ENCODE peak calls at places on chromosome 15, in five cellular contexts. X, E, J, G and D are unnamed samples.

GRCh38 chr15:82538961-82539689 is 1.1 kb downstream of the RPS17 start:
- DNase-seq in X (no peak), E (no peak), J (no peak), G (no peak), D (no peak)

GRCh38 chr15:91941871-91942270 is 88.4 kb downstream of the SLCO3A1 start:
- DNase-seq in X (no peak), E (no peak), J (no peak), G (no peak), D (no peak)

GRCh38 chr15:93311620-93312019 is 222.6 kb upstream of the RGMA start:
- DNase-seq in X (no peak), E (no peak), J (no peak), G (no peak), D (no peak)

GRCh38 chr15:61654918-61655317 is 405.3 kb downstream of the VPS13C start:
- DNase-seq in X (no peak), E (no peak), J (no peak), G (no peak), D (no peak)

GRCh38 chr15:60548101-60548500 is 69.2 kb upstream of the ICE2 start:
- DNase-seq in X (no peak), E (peak; percentile 85), J (no peak), G (no peak), D (no peak)

GRCh38 chr15:80660114-80660513 is 35.0 kb upstream of the ABHD17C start:
- DNase-seq in X (no peak), E (no peak), J (peak; percentile 39), G (no peak), D (no peak)

GRCh38 chr15:25179673-25180511 is 225.1 kb downstream of the SNRPN start:
- DNase-seq in X (no peak), E (no peak), J (peak; percentile 20), G (peak; percentile 53), D (no peak)

GRCh38 chr15:91940466-91941381 is 87.2 kb downstream of the SLCO3A1 start:
- DNase-seq in X (no peak), E (no peak), J (no peak), G (no peak), D (no peak)

GRCh38 chr15:22952826-22953579 is 27.2 kb downstream of the CYFIP1 start:
- DNase-seq in X (peak; percentile 27), E (no peak), J (no peak), G (peak; percentile 63), D (no peak)

GRCh38 chr15:90291679-90292356 is 26.3 kb downstream of the NGRN start:
- DNase-seq in X (no peak), E (no peak), J (peak; percentile 58), G (no peak), D (no peak)

DNA sequence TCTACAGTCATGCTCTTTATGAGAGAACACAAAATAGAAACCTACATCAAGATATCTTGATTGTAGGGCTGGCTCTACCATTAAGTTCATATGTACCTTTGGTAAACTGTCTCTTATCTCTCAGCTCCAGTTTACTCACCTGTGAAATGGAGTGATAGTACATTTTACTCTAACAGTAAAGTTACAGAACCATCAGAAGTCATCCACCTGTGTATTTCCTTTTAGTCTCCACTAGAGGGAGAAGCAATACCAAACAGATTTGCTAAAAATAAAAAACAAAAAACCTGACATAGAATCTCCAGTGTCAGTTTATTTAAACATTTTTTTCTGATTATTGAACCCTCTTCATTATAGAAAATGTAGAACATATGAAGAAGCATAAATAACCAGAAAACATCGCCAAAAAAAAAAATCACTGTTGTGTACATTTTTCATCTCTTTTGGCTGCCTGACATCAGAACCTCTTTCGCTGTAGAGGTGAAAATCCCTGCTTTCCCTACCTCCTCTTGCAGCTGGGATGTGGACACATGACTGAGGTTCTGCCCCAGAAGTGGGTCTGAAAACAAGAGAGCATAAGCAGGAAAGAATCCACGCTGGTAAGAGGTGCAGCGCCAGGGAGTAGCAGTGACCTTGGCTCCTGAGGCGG is 48.7 kb upstream of the WDR72 start:
- DNase-seq in X (no peak), E (no peak), J (no peak), G (no peak), D (no peak)
- TF ChIP-seq POLR2AphosphoS5 in X (no peak), E (no peak), J (no peak), G (no peak), D (no peak)

GRCh38 chr15:49901867-49902775 is 216.9 kb downstream of the ATP8B4 start:
- DNase-seq in X (no peak), E (no peak), J (no peak), G (no peak), D (no peak)
- H3K27ac ChIP-seq in X (no peak overlapping the region), E (no peak overlapping the region), J (peak overlapping the region; percentile 55), G (peak overlapping the region; percentile 72), D (peak overlapping the region; percentile 82)

GRCh38 chr15:98730860-98731711 is 82.7 kb downstream of the IGF1R start:
- DNase-seq in X (no peak), E (no peak), J (no peak), G (no peak), D (no peak)

GRCh38 chr15:98729446-98730042 is 81.2 kb downstream of the IGF1R start:
- DNase-seq in X (no peak), E (no peak), J (no peak), G (no peak), D (no peak)

GRCh38 chr15:98733098-98733497 is 84.8 kb downstream of the IGF1R start:
- DNase-seq in X (no peak), E (no peak), J (no peak), G (no peak), D (no peak)

GRCh38 chr15:98734472-98735284 is 86.3 kb downstream of the IGF1R start:
- DNase-seq in X (no peak), E (no peak), J (no peak), G (no peak), D (no peak)

GRCh38 chr15:98731712-98732450 is 83.5 kb downstream of the IGF1R start:
- DNase-seq in X (no peak), E (no peak), J (no peak), G (no peak), D (no peak)
- TF ChIP-seq POLR2AphosphoS5 in X (no peak), E (no peak), J (no peak), G (no peak), D (no peak)

GRCh38 chr15:63978511-63979226 is 67.6 kb downstream of the DAPK2 start:
- DNase-seq in X (no peak), E (no peak), J (no peak), G (no peak), D (peak; percentile 37)
- H3K27ac ChIP-seq in X (no peak overlapping the region), E (no peak overlapping the region), J (no peak overlapping the region), G (peak overlapping the region; percentile 55), D (no peak overlapping the region)

GRCh38 chr15:62886431-62887071 is 156.0 kb upstream of the TPM1 start:
- DNase-seq in X (no peak), E (no peak), J (no peak), G (no peak), D (no peak)

GRCh38 chr15:62887113-62887570 is 155.4 kb upstream of the TPM1 start:
- DNase-seq in X (no peak), E (no peak), J (no peak), G (no peak), D (no peak)

GRCh38 chr15:62889734-62890505 is 152.6 kb upstream of the TPM1 start:
- DNase-seq in X (no peak), E (no peak), J (no peak), G (peak; percentile 40), D (no peak)

GRCh38 chr15:62888628-62889027 is 153.9 kb upstream of the TPM1 start:
- DNase-seq in X (no peak), E (no peak), J (no peak), G (no peak), D (no peak)

GRCh38 chr15:62889141-62889661 is 153.3 kb upstream of the TPM1 start:
- DNase-seq in X (no peak), E (no peak), J (no peak), G (no peak), D (no peak)
- TF ChIP-seq POLR2AphosphoS5 in X (no peak), E (no peak), J (no peak), G (no peak), D (no peak)

GRCh38 chr15:100667405-100668320 is 65.3 kb downstream of the ASB7 start:
- DNase-seq in X (no peak), E (no peak), J (no peak), G (peak; percentile 76), D (no peak)
- H3K27ac ChIP-seq in X (no peak overlapping the region), E (no peak overlapping the region), J (peak overlapping the region; percentile 70), G (peak overlapping the region; percentile 71), D (peak overlapping the region; percentile 77)

GRCh38 chr15:40283615-40284306 is 897 bp upstream of the ANKRD63 start:
- DNase-seq in X (no peak), E (no peak), J (no peak), G (no peak), D (no peak)
- TF ChIP-seq POLR2AphosphoS5 in X (no peak), E (no peak), J (no peak), G (no peak), D (no peak)

DNA sequence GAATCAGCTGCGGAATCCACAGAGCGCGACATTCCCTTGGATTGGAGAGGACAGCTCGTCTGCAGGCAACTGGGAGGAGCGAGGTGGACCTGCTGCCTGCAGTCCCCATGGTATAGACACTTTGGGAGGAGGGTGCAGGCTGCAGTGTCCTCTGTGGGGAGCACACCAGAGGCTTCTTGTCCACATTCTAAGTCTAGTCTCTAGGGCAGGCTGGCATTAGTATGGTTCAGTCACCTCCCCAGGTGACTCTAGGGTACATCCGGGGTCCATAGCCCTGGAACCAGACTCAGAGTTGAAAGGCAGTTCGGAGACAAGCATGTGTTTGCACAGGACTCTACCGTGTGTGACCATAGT is 118.2 kb downstream of the GABRG3 start:
- DNase-seq in X (no peak), E (no peak), J (no peak), G (no peak), D (no peak)
- H3K27ac ChIP-seq in X (no peak overlapping the region), E (no peak overlapping the region), J (no peak overlapping the region), G (no peak overlapping the region), D (no peak overlapping the region)

GRCh38 chr15:68704496-68705021 is 116.1 kb downstream of the ANP32A start:
- DNase-seq in X (no peak), E (no peak), J (peak; percentile 40), G (no peak), D (no peak)
- TF ChIP-seq POLR2AphosphoS5 in X (no peak), E (no peak), J (no peak), G (no peak), D (peak; percentile 81)